ENCODE peak calls at places on chromosome 3, in four cellular contexts. C is HepG2, R is GM12878, B is H1. Y is an unnamed sample.

GRCh38 chr3:102745881-102746280 is 311.1 kb downstream of the ZPLD1 start:
- DNase-seq in C (no peak), R (no peak), B (no peak), Y (no peak)

GRCh38 chr3:5160926-5161858 is 26.3 kb upstream of the EDEM1 start:
- DNase-seq in C (no peak), R (no peak), B (no peak), Y (no peak)

GRCh38 chr3:46624533-46624932 is 12.2 kb downstream of the FAM240A start:
- DNase-seq in C (no peak), R (no peak), B (no peak), Y (no peak)

GRCh38 chr3:44090036-44090435 is 151.7 kb upstream of the TOPAZ1 start:
- DNase-seq in C (no peak), R (no peak), B (no peak), Y (no peak)

GRCh38 chr3:94869059-94869547 is 806.2 kb downstream of the NSUN3 start:
- DNase-seq in C (no peak), R (no peak), B (no peak), Y (no peak)

GRCh38 chr3:16377196-16377595 is 112.2 kb downstream of the OXNAD1 start:
- DNase-seq in C (no peak), R (peak), B (no peak), Y (no peak)

GRCh38 chr3:152193673-152194267 is 75.0 kb upstream of the MBNL1 start:
- DNase-seq in C (no peak), R (no peak), B (no peak), Y (peak)

GRCh38 chr3:10984371-10984896 is 8.1 kb upstream of the SLC6A1 start:
- DNase-seq in C (no peak), R (no peak), B (no peak), Y (no peak)

GRCh38 chr3:184656991-184657669 is 54.7 kb downstream of the MAGEF1 start:
- DNase-seq in C (no peak), R (peak), B (no peak), Y (no peak)

GRCh38 chr3:5692446-5692845 is 504.9 kb downstream of the EDEM1 start:
- DNase-seq in C (no peak), R (no peak), B (no peak), Y (no peak)

GRCh38 chr3:104018541-104018940 is 1348.2 kb upstream of the ALCAM start:
- DNase-seq in C (no peak), R (no peak), B (no peak), Y (no peak)

GRCh38 chr3:16181361-16181760 is 6.9 kb downstream of the GALNT15 start:
- DNase-seq in C (no peak), R (no peak), B (no peak), Y (no peak)

GRCh38 chr3:58346368-58346767 is 13.7 kb downstream of the PXK start:
- DNase-seq in C (no peak), R (no peak), B (no peak), Y (no peak)

GRCh38 chr3:61311044-61311443 is 59.8 kb upstream of the FHIT start:
- DNase-seq in C (no peak), R (no peak), B (no peak), Y (no peak)

GRCh38 chr3:52489453-52489852 is 5.7 kb upstream of the STAB1 start:
- DNase-seq in C (no peak), R (no peak), B (no peak), Y (no peak)

GRCh38 chr3:37645801-37646380 is 215.8 kb upstream of the CTDSPL start:
- DNase-seq in C (no peak), R (no peak), B (no peak), Y (no peak)

GRCh38 chr3:183637106-183637486 is 1.7 kb downstream of the KLHL24 start:
- DNase-seq in C (no peak), R (no peak), B (no peak), Y (no peak)

GRCh38 chr3:120311863-120312794 is 27.1 kb upstream of the GPR156 start:
- DNase-seq in C (no peak), R (no peak), B (no peak), Y (no peak)

GRCh38 chr3:43105597-43106292 is at the start of gene POMGNT2:
- DNase-seq in C (peak), R (peak), B (peak), Y (peak)

GRCh38 chr3:72383896-72384295 is 464.3 kb downstream of the SHQ1 start:
- DNase-seq in C (no peak), R (no peak), B (no peak), Y (no peak)

GRCh38 chr3:104717828-104718196 is 648.9 kb upstream of the ALCAM start:
- DNase-seq in C (no peak), R (no peak), B (no peak), Y (no peak)

GRCh38 chr3:139248593-139249255 is 95.1 kb upstream of the MRPS22 start:
- DNase-seq in C (no peak), R (no peak), B (no peak), Y (no peak)

GRCh38 chr3:110126065-110126464 is 788.7 kb upstream of the DPPA4 start:
- DNase-seq in C (no peak), R (no peak), B (no peak), Y (no peak)

GRCh38 chr3:171871392-171872274 is 28.5 kb downstream of the TMEM212 start:
- DNase-seq in C (no peak), R (no peak), B (no peak), Y (no peak)

GRCh38 chr3:129116482-129116946 is 5.1 kb downstream of the RAB43 start:
- DNase-seq in C (peak), R (no peak), B (no peak), Y (no peak)

GRCh38 chr3:194852836-194853508 is 167.3 kb downstream of the FAM43A start:
- DNase-seq in C (no peak), R (no peak), B (no peak), Y (no peak)

GRCh38 chr3:131217296-131217741 is 164.3 kb upstream of the NUDT16 start:
- DNase-seq in C (no peak), R (no peak), B (no peak), Y (no peak)

GRCh38 chr3:25291524-25291923 is 136.5 kb upstream of the RARB start:
- DNase-seq in C (no peak), R (no peak), B (no peak), Y (no peak)
- TF ChIP-seq ATF2 in C (no peak), R (no peak), B (no peak), Y (no peak)

GRCh38 chr3:50245831-50246516 is 10.0 kb downstream of the GNAI2 start:
- DNase-seq in C (no peak), R (no peak), B (no peak), Y (peak)
- H2AFZ ChIP-seq in C (no peak), R (peak), B (no peak), Y (peak)

GRCh38 chr3:115428825-115429224 is 194.5 kb upstream of the GAP43 start:
- DNase-seq in C (no peak), R (no peak), B (no peak), Y (no peak)
- TF ChIP-seq ATF2 in C (no peak), R (no peak), B (no peak), Y (no peak)

GRCh38 chr3:100029052-100029451 is 85.2 kb downstream of the FILIP1L start:
- DNase-seq in C (no peak), R (no peak), B (no peak), Y (no peak)

GRCh38 chr3:100029689-100030088 is 84.6 kb downstream of the FILIP1L start:
- DNase-seq in C (no peak), R (no peak), B (no peak), Y (peak)

GRCh38 chr3:100030346-100030745 is 84.0 kb downstream of the FILIP1L start:
- DNase-seq in C (no peak), R (no peak), B (no peak), Y (no peak)

GRCh38 chr3:100032262-100032661 is 82.0 kb downstream of the FILIP1L start:
- DNase-seq in C (no peak), R (no peak), B (no peak), Y (no peak)

GRCh38 chr3:100030914-100031313 is 83.4 kb downstream of the FILIP1L start:
- DNase-seq in C (no peak), R (no peak), B (no peak), Y (no peak)
- H2AFZ ChIP-seq in C (no peak), R (no peak), B (no peak), Y (no peak)

GRCh38 chr3:67094769-67095168 is 96.7 kb downstream of the KBTBD8 start:
- DNase-seq in C (no peak), R (no peak), B (no peak), Y (no peak)
- TF ChIP-seq ATF2 in C (no peak), R (no peak), B (no peak), Y (no peak)

GRCh38 chr3:54408328-54408727 is 286.0 kb downstream of the CACNA2D3 start:
- DNase-seq in C (no peak), R (no peak), B (no peak), Y (no peak)
- H2AFZ ChIP-seq in C (no peak), R (no peak), B (no peak), Y (no peak)

Y was measured in K562.